ENCODE peak calls at places on chromosomes 7 and 10, in five cellular contexts. One of them, this sample, is unnamed.

GRCh38 chr7:138738114-138738513 is 37.0 kb upstream of the SVOPL start:
- DNase-seq in Panc1: no peak
- DNase-seq in heart right ventricle: no peak
- DNase-seq in right lobe of liver: no peak
- DNase-seq in GM23338: no peak
- DNase-seq in this sample: no peak

GRCh38 chr7:13949450-13949849 is 40.0 kb downstream of the ETV1 start:
- DNase-seq in right lobe of liver: no peak
- DNase-seq in Panc1: no peak
- DNase-seq in GM23338: no peak
- DNase-seq in heart right ventricle: no peak
- DNase-seq in this sample: no peak

GRCh38 chr7:107661865-107662379 is 1.3 kb downstream of the SLC26A4 start:
- DNase-seq in Panc1: no peak
- DNase-seq in GM23338: peak
- DNase-seq in heart right ventricle: no peak
- DNase-seq in right lobe of liver: no peak
- DNase-seq in this sample: no peak

GRCh38 chr7:68722044-68722443 is 876.2 kb upstream of the AUTS2 start:
- DNase-seq in Panc1: no peak
- DNase-seq in GM23338: no peak
- DNase-seq in right lobe of liver: no peak
- DNase-seq in heart right ventricle: no peak
- DNase-seq in this sample: no peak

GRCh38 chr10:113322843-113323242 is 230.0 kb upstream of the HABP2 start:
- DNase-seq in GM23338: no peak
- DNase-seq in heart right ventricle: peak
- DNase-seq in Panc1: no peak
- DNase-seq in right lobe of liver: no peak
- DNase-seq in this sample: peak

GRCh38 chr10:116690356-116691078 is 51.8 kb downstream of the HSPA12A start:
- DNase-seq in heart right ventricle: peak
- DNase-seq in right lobe of liver: no peak
- DNase-seq in Panc1: no peak
- DNase-seq in GM23338: peak
- DNase-seq in this sample: peak

GRCh38 chr7:128017460-128017859 is 13.8 kb downstream of the LRRC4 start:
- DNase-seq in right lobe of liver: no peak
- DNase-seq in Panc1: no peak
- DNase-seq in GM23338: peak
- DNase-seq in heart right ventricle: no peak
- DNase-seq in this sample: no peak

GRCh38 chr7:18873674-18874341 is 243.6 kb downstream of the TWIST1 start:
- DNase-seq in right lobe of liver: no peak
- DNase-seq in GM23338: peak
- DNase-seq in Panc1: no peak
- DNase-seq in heart right ventricle: no peak
- DNase-seq in this sample: no peak

GRCh38 chr7:136009488-136010079 is 32.4 kb upstream of the MTPN start:
- DNase-seq in right lobe of liver: no peak
- DNase-seq in GM23338: peak
- DNase-seq in heart right ventricle: no peak
- DNase-seq in Panc1: peak
- DNase-seq in this sample: no peak

GRCh38 chr7:91230503-91230902 is 33.7 kb upstream of the FZD1 start:
- DNase-seq in GM23338: no peak
- DNase-seq in Panc1: no peak
- DNase-seq in right lobe of liver: no peak
- DNase-seq in heart right ventricle: no peak
- DNase-seq in this sample: no peak

GRCh38 chr7:90708841-90709317 is 112.8 kb downstream of the CDK14 start:
- DNase-seq in Panc1: peak
- DNase-seq in heart right ventricle: no peak
- DNase-seq in GM23338: peak
- DNase-seq in right lobe of liver: no peak
- DNase-seq in this sample: peak

DNA sequence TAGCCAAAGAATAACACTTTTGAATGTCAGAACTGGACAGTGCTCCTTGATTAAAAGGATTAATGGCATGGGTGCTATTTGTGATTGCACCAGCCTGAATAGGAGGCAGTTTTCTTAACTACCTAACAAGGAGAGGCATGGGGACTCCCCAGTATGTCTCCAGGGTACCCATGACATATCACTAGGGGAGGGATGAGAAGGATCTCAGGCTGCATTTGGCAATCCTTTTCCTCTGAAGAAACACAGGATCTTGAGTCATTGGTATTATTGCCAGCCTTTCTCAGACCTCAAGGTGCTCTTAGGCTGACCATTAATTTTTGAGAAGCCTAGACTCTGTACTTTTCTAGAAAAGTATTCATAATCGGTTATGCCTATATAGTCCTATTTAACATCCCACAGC is 77.5 kb upstream of the NPVF start:
- DNase-seq in heart right ventricle: no peak
- DNase-seq in right lobe of liver: no peak
- DNase-seq in GM23338: no peak
- DNase-seq in Panc1: no peak
- DNase-seq in this sample: no peak
- H3K4me3 ChIP-seq in heart right ventricle: no peak
- H3K4me3 ChIP-seq in right lobe of liver: no peak
- H3K4me3 ChIP-seq in GM23338: no peak
- H3K4me3 ChIP-seq in Panc1: no peak
- H3K4me3 ChIP-seq in this sample: no peak

DNA sequence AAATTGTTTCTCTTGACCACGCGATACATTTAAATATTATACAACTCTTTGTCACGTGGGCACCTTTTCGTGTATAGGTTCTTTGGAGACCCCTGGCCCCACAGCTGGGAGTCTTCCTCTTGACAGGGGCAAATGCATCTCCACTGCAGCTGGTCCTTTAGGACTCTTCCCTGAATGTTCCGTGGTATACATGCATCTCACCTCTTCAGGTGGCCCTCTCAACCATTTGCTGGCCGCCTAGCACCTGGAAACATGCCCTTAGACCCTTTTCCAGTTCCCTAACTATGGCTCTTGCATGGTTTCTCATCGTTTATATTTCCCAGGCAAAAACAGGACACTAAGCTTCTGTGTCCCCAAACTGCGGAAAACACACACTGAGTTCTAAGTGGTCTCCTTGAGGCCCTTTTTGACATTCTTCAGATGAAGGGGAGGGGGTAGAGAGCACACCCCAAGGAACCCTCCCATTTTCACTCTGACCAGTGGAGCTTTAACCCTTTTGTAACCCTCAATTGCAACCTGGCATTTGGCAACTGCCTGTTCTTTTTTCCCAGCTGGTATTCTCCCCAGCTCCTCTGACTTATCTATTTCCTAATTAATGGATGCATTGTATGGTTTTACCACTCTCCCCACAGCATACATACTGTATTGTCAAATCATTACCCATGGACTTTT is 20.6 kb downstream of the HNRNPA2B1 start:
- DNase-seq in Panc1: no peak
- DNase-seq in GM23338: no peak
- DNase-seq in heart right ventricle: no peak
- DNase-seq in right lobe of liver: no peak
- DNase-seq in this sample: no peak
- H3K27ac ChIP-seq in Panc1: peak
- H3K27ac ChIP-seq in GM23338: peak
- H3K27ac ChIP-seq in heart right ventricle: no peak
- H3K27ac ChIP-seq in right lobe of liver: no peak
- H3K27ac ChIP-seq in this sample: peak

GRCh38 chr7:503046-503574 is 16.5 kb downstream of the PDGFA start:
- DNase-seq in GM23338: no peak
- DNase-seq in right lobe of liver: no peak
- DNase-seq in Panc1: no peak
- DNase-seq in heart right ventricle: no peak
- DNase-seq in this sample: no peak
- TF ChIP-seq CTCF in GM23338: no peak
- TF ChIP-seq CTCF in right lobe of liver: no peak
- TF ChIP-seq CTCF in Panc1: no peak
- TF ChIP-seq CTCF in heart right ventricle: no peak
- TF ChIP-seq CTCF in this sample: no peak

GRCh38 chr10:73359492-73359891 is 828 bp upstream of the CFAP70 start:
- DNase-seq in heart right ventricle: no peak
- DNase-seq in Panc1: no peak
- DNase-seq in right lobe of liver: no peak
- DNase-seq in GM23338: no peak
- DNase-seq in this sample: no peak
- H3K4me3 ChIP-seq in heart right ventricle: no peak
- H3K4me3 ChIP-seq in Panc1: peak
- H3K4me3 ChIP-seq in right lobe of liver: no peak
- H3K4me3 ChIP-seq in GM23338: peak
- H3K4me3 ChIP-seq in this sample: no peak

DNA sequence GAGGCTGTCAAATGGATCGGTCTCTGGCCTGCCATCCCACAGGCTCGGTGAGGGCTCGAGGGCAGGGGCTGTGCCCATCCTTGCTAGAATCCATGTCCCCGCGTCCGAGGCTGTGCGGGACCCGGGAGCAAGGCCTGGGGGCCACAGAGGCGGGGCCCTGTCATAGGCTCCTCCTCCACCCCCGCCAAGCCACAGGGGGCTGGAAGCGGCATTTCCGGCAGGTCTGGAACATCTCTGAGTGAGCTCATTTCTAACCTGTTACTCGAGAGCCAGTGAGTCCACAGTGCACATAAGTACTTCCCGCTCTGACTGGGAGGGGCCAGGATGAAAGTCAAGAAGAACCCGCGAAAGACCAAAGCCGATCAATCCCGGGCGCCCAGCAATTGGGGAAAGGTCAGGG is 57.6 kb downstream of the NKX6-2 start:
- DNase-seq in heart right ventricle: no peak
- DNase-seq in right lobe of liver: no peak
- DNase-seq in GM23338: no peak
- DNase-seq in Panc1: no peak
- DNase-seq in this sample: no peak
- H3K27ac ChIP-seq in heart right ventricle: no peak
- H3K27ac ChIP-seq in right lobe of liver: no peak
- H3K27ac ChIP-seq in GM23338: no peak
- H3K27ac ChIP-seq in Panc1: no peak
- H3K27ac ChIP-seq in this sample: no peak

DNA sequence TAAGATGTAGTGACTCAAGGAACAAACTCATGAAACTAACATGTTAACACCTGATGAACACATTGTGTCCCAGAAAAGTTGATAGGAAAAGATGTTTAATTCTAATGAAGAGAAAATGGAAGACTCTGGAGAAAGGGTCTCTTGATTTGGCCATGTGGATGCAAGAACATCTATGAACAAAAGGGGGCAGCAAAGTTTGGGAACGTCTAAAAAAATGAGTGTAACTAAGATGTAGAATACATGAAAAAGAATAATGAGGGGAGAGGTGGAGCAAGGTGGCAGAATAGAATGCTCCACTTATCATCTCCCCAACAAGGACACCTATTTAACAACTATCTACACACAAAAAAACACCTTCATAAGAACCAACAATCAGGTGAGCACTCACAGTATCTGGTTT is 805.1 kb downstream of the TNS3 start:
- DNase-seq in Panc1: no peak
- DNase-seq in heart right ventricle: no peak
- DNase-seq in GM23338: peak
- DNase-seq in right lobe of liver: no peak
- DNase-seq in this sample: no peak
- TF ChIP-seq CTCF in Panc1: peak
- TF ChIP-seq CTCF in heart right ventricle: peak
- TF ChIP-seq CTCF in GM23338: peak
- TF ChIP-seq CTCF in right lobe of liver: peak
- TF ChIP-seq CTCF in this sample: peak

GRCh38 chr7:50261593-50261992 is 42.9 kb upstream of the IKZF1 start:
- DNase-seq in GM23338: no peak
- DNase-seq in right lobe of liver: no peak
- DNase-seq in heart right ventricle: no peak
- DNase-seq in Panc1: no peak
- DNase-seq in this sample: no peak
- H3K4me3 ChIP-seq in GM23338: no peak
- H3K4me3 ChIP-seq in right lobe of liver: no peak
- H3K4me3 ChIP-seq in heart right ventricle: no peak
- H3K4me3 ChIP-seq in Panc1: no peak
- H3K4me3 ChIP-seq in this sample: no peak

DNA sequence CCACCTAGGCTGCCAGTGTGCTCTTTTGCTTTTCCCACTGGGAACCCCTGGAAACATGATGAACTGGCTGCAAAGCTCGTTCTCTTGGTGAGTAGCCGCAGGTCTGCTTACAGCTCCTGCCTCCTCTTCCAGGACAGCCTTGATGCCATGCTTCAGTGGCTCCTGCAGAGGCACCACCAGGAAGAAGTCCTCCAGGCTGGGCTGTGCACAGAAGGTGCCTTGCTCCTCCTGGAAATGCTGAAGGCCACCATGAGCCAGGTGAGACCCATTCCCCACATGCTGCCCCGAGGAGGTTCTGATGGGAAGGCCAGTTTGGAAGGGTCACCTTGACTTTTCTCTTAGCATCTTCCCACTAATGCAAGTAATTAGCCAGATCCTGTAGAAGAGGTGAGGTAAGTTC is 125.8 kb downstream of the LRRC18 start:
- DNase-seq in Panc1: no peak
- DNase-seq in GM23338: no peak
- DNase-seq in right lobe of liver: no peak
- DNase-seq in heart right ventricle: no peak
- DNase-seq in this sample: no peak
- H3K27ac ChIP-seq in Panc1: no peak
- H3K27ac ChIP-seq in GM23338: no peak
- H3K27ac ChIP-seq in right lobe of liver: no peak
- H3K27ac ChIP-seq in heart right ventricle: no peak
- H3K27ac ChIP-seq in this sample: no peak

DNA sequence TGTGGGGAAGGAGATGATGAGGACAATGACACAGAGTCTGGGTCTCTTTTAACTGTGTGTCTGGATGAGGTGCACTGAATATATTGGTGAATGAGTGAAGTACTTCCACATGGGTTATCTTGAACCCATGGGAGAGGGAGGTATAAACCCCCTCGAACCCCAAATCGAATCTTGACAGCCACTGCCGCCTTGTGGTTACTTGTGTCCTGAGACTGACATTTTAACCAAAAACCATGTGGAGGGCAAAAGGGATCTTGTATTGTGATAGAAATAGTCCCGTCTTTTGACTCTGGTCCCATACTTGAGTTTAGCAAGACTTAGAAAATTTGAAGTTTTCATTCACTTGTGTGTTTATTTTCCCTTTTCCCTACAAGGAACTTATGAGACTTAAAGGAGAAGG is 283.3 kb downstream of the PHTF2 start:
- DNase-seq in Panc1: no peak
- DNase-seq in GM23338: peak
- DNase-seq in heart right ventricle: no peak
- DNase-seq in right lobe of liver: no peak
- DNase-seq in this sample: no peak
- TF ChIP-seq CTCF in Panc1: peak
- TF ChIP-seq CTCF in GM23338: peak
- TF ChIP-seq CTCF in heart right ventricle: no peak
- TF ChIP-seq CTCF in right lobe of liver: no peak
- TF ChIP-seq CTCF in this sample: no peak

GRCh38 chr10:103793920-103794883 is 61.2 kb downstream of the SH3PXD2A start:
- DNase-seq in Panc1: no peak
- DNase-seq in GM23338: no peak
- DNase-seq in heart right ventricle: no peak
- DNase-seq in right lobe of liver: peak
- DNase-seq in this sample: peak
- H3K4me3 ChIP-seq in Panc1: no peak
- H3K4me3 ChIP-seq in GM23338: no peak
- H3K4me3 ChIP-seq in heart right ventricle: no peak
- H3K4me3 ChIP-seq in right lobe of liver: no peak
- H3K4me3 ChIP-seq in this sample: no peak

This sample was measured in body of pancreas.